ENCODE peak calls at places on chromosomes 3 and 15, in seven cellular contexts. Y, M, D, U, G, S and Z are unnamed samples.

GRCh38 chr3:34364345-34364744 is 565.9 kb downstream of the PDCD6IP start:
- DNase-seq in M (peak), Y (no peak), S (no peak), U (no peak), G (no peak), D (no peak), Z (no peak)

GRCh38 chr15:83491486-83491885 is 44.3 kb downstream of the SH3GL3 start:
- DNase-seq in D (no peak), M (no peak), Y (no peak), S (no peak), G (no peak), U (no peak), Z (no peak)

GRCh38 chr3:18237251-18238005 is 187.7 kb downstream of the SATB1 start:
- DNase-seq in M (peak), G (no peak), Y (no peak), D (no peak), S (no peak), U (no peak), Z (no peak)

GRCh38 chr3:127095774-127096173 is 97.2 kb upstream of the PRR23E start:
- DNase-seq in D (no peak), M (no peak), S (no peak), Y (no peak), G (no peak), U (no peak), Z (no peak)

GRCh38 chr15:32853667-32854066 is 135.9 kb downstream of the GREM1 start:
- DNase-seq in G (no peak), U (no peak), M (no peak), S (no peak), Y (no peak), D (no peak), Z (no peak)

GRCh38 chr3:161430307-161430706 is 59.0 kb upstream of the SPTSSB start:
- DNase-seq in G (no peak), Y (no peak), S (peak), D (no peak), U (no peak), M (no peak), Z (peak)

GRCh38 chr3:195397524-195397923 is 45.3 kb downstream of the ACAP2 start:
- DNase-seq in S (no peak), U (no peak), Y (no peak), D (no peak), M (no peak), G (no peak), Z (no peak)

GRCh38 chr15:80550219-80550909 is 144.7 kb upstream of the ABHD17C start:
- DNase-seq in D (no peak), U (no peak), S (no peak), G (no peak), M (peak), Y (no peak), Z (no peak)

GRCh38 chr15:38860682-38861081 is 296.1 kb upstream of the RASGRP1 start:
- DNase-seq in D (no peak), U (no peak), M (no peak), G (no peak), S (peak), Y (no peak), Z (peak)

GRCh38 chr15:41513282-41514227 is at the start of gene LTK:
- DNase-seq in U (no peak), Y (no peak), G (no peak), S (no peak), D (peak), M (no peak), Z (no peak)

GRCh38 chr3:141083226-141083625 is 32.1 kb downstream of the SPSB4 start:
- DNase-seq in G (no peak), U (no peak), S (no peak), Y (no peak), D (no peak), M (no peak), Z (no peak)

GRCh38 chr3:190150681-190151080 is 30.0 kb upstream of the P3H2 start:
- DNase-seq in U (no peak), D (no peak), G (no peak), Y (no peak), M (no peak), S (no peak), Z (no peak)

GRCh38 chr15:25849431-25849921 is 13.7 kb downstream of the ATP10A start:
- DNase-seq in Y (no peak), D (no peak), U (no peak), M (no peak), G (no peak), S (no peak), Z (peak)

GRCh38 chr15:73926191-73927002 is at the start of gene LOXL1:
- DNase-seq in Y (peak), S (peak), U (peak), G (no peak), D (peak), M (peak), Z (peak)

GRCh38 chr3:193842029-193842782 is 249.2 kb downstream of the OPA1 start:
- DNase-seq in M (no peak), G (no peak), S (no peak), D (peak), U (no peak), Y (no peak), Z (no peak)

GRCh38 chr3:71724584-71725278 is 471 bp downstream of the EIF4E3 start:
- DNase-seq in D (peak), U (peak), G (no peak), S (peak), M (no peak), Y (no peak), Z (no peak)

GRCh38 chr15:39530446-39531342 is 50.2 kb upstream of the THBS1 start:
- DNase-seq in G (no peak), S (no peak), D (no peak), Y (no peak), U (no peak), M (peak), Z (no peak)

GRCh38 chr3:185153861-185154629 is 1.2 kb upstream of the C3orf70 start:
- DNase-seq in G (no peak), M (no peak), Y (no peak), U (peak), D (no peak), S (peak), Z (peak)

GRCh38 chr3:50370594-50370993 is 11.3 kb upstream of the TMEM115 start:
- DNase-seq in D (no peak), Y (no peak), U (peak), G (no peak), S (no peak), M (peak), Z (peak)

GRCh38 chr3:159829056-159829995 is 159.3 kb upstream of the IL12A start:
- DNase-seq in D (peak), Y (peak), M (peak), G (peak), S (no peak), U (peak), Z (no peak)

GRCh38 chr3:130488769-130489450 is 28.1 kb upstream of the COL6A6 start:
- DNase-seq in G (no peak), M (no peak), D (no peak), U (no peak), Y (no peak), S (no peak), Z (no peak)

GRCh38 chr3:114711321-114711891 is 417.6 kb downstream of the TIGIT start:
- DNase-seq in D (no peak), G (no peak), M (no peak), Y (no peak), S (no peak), U (no peak), Z (no peak)

GRCh38 chr3:53938645-53939044 is 47.0 kb upstream of the SELENOK start:
- DNase-seq in D (peak), G (no peak), U (peak), Y (peak), M (peak), S (peak), Z (peak)

GRCh38 chr3:100245932-100246331 is 14.9 kb upstream of the TBC1D23 start:
- DNase-seq in Y (no peak), D (no peak), M (no peak), G (no peak), S (no peak), U (peak), Z (no peak)

GRCh38 chr3:176587089-176587488 is 610.2 kb downstream of the TBL1XR1 start:
- DNase-seq in M (no peak), D (no peak), U (no peak), S (no peak), G (no peak), Y (no peak), Z (no peak)

GRCh38 chr3:53167418-53168174 is 6.6 kb downstream of the PRKCD start:
- DNase-seq in M (no peak), G (no peak), Y (no peak), U (no peak), D (no peak), S (no peak), Z (no peak)

GRCh38 chr3:127791221-127791913 is 30.9 kb downstream of the MGLL start:
- DNase-seq in S (peak), Y (no peak), U (no peak), D (peak), M (no peak), G (no peak), Z (peak)

GRCh38 chr3:49750056-49750455 is 26.3 kb upstream of the GMPPB start:
- DNase-seq in S (no peak), Y (no peak), D (no peak), U (no peak), M (no peak), G (no peak), Z (no peak)

GRCh38 chr15:57460208-57460816 is 84.0 kb downstream of the CGNL1 start:
- DNase-seq in D (no peak), G (no peak), Y (no peak), U (no peak), S (no peak), M (no peak), Z (no peak)

GRCh38 chr3:101381809-101382208 is 61.4 kb upstream of the IMPG2 start:
- DNase-seq in G (peak), U (no peak), Y (no peak), M (peak), S (peak), D (no peak), Z (peak)

GRCh38 chr15:40424483-40425115 is 16.2 kb upstream of the BAHD1 start:
- DNase-seq in U (no peak), G (no peak), S (no peak), Y (no peak), M (no peak), D (no peak), Z (no peak)

GRCh38 chr3:192571197-192571791 is 156.0 kb downstream of the FGF12 start:
- DNase-seq in U (peak), D (peak), M (peak), Y (peak), G (no peak), S (peak), Z (peak)

GRCh38 chr3:112814256-112814655 is 32.4 kb downstream of the CD200R1L start:
- DNase-seq in D (no peak), M (peak), U (no peak), S (no peak), Y (peak), G (no peak), Z (peak)

GRCh38 chr15:64334530-64334929 is 21.4 kb downstream of the CSNK1G1 start:
- DNase-seq in Y (no peak), M (no peak), G (no peak), S (no peak), U (no peak), D (peak), Z (no peak)

GRCh38 chr3:157204431-157204830 is 44.5 kb upstream of the CCNL1 start:
- DNase-seq in M (peak), S (peak), Y (no peak), D (no peak), U (no peak), G (no peak), Z (peak)